ENCODE peak calls at places on chromosomes 4 and X, in five cellular contexts. D is WERI-Rb-1, S is HFF-Myc, M is pancreas, Y is bronchial epithelial cell. L is an unnamed sample.
A peak's percentile ranks its signal among the peaks of the same experiment; 100 is the strongest.

GRCh38 chr4:87073187-87073569 is 138.4 kb downstream of the AFF1 start:
- DNase-seq in M (no peak), Y (no peak), D (peak; percentile 29), S (no peak), L (no peak)

GRCh38 chrX:100447563-100448397 is 37.7 kb upstream of the PCDH19 start:
- DNase-seq in D (peak; percentile 39), Y (peak; percentile 10), S (no peak), M (peak; percentile 74), L (peak; percentile 59)

GRCh38 chrX:456925-457768 is 70.4 kb upstream of the PPP2R3B start:
- DNase-seq in D (no peak), M (no peak), Y (no peak), S (no peak), L (no peak)

GRCh38 chr4:18934197-18934596 is 912.6 kb upstream of the LCORL start:
- DNase-seq in S (no peak), D (peak; percentile 8), M (no peak), Y (peak; percentile 17), L (no peak)

GRCh38 chr4:147779449-147779848 is 47.6 kb downstream of the ARHGAP10 start:
- DNase-seq in M (no peak), D (no peak), Y (no peak), S (no peak), L (no peak)

GRCh38 chrX:14964500-14964899 is 91.3 kb downstream of the MOSPD2 start:
- DNase-seq in S (peak; percentile 17), D (no peak), Y (peak; percentile 8), M (no peak), L (no peak)

GRCh38 chrX:130829526-130830515 is 73.2 kb downstream of the ENOX2 start:
- DNase-seq in D (no peak), Y (peak; percentile 89), M (no peak), S (no peak), L (no peak)

GRCh38 chrX:102746134-102746584 is 25.6 kb downstream of the GPRASP3 start:
- DNase-seq in M (peak; percentile 78), Y (no peak), D (peak; percentile 34), S (no peak), L (no peak)

GRCh38 chr4:82780398-82781231 is 18.0 kb downstream of the SCD5 start:
- DNase-seq in S (no peak), Y (peak; percentile 15), D (no peak), M (peak; percentile 93), L (no peak)

GRCh38 chr4:168732714-168733113 is 235.9 kb downstream of the PALLD start:
- DNase-seq in S (no peak), M (no peak), Y (no peak), D (no peak), L (no peak)

GRCh38 chr4:31234494-31234893 is 514.3 kb downstream of the PCDH7 start:
- DNase-seq in Y (peak; percentile 73), S (no peak), D (peak; percentile 34), M (no peak), L (no peak)

GRCh38 chr4:139243448-139244365 is 36.3 kb downstream of the MGARP start:
- DNase-seq in D (no peak), M (no peak), Y (peak; percentile 100), S (peak; percentile 99), L (no peak)

GRCh38 chrX:43313035-43313434 is 343.1 kb upstream of the MAOA start:
- DNase-seq in D (no peak), S (no peak), Y (no peak), M (no peak), L (no peak)

GRCh38 chr4:37051111-37051510 is 193.4 kb upstream of the NWD2 start:
- DNase-seq in M (no peak), D (no peak), Y (no peak), S (no peak), L (no peak)

GRCh38 chrX:108299101-108299591 is 139.1 kb downstream of the COL4A6 start:
- DNase-seq in Y (peak; percentile 86), M (no peak), S (no peak), D (no peak), L (no peak)

GRCh38 chr4:111781611-111782010 is 363.6 kb upstream of the FAM241A start:
- DNase-seq in M (no peak), Y (peak; percentile 66), S (no peak), D (no peak), L (no peak)

GRCh38 chr4:146029939-146030710 is 91.5 kb upstream of the ZNF827 start:
- DNase-seq in D (no peak), Y (no peak), M (no peak), S (no peak), L (no peak)

GRCh38 chr4:177673980-177674504 is 231.8 kb upstream of the AGA start:
- DNase-seq in Y (no peak), M (no peak), S (no peak), D (no peak), L (no peak)

GRCh38 chr4:7217453-7218310 is 25.3 kb downstream of the SORCS2 start:
- DNase-seq in M (no peak), S (no peak), Y (no peak), D (no peak), L (no peak)

GRCh38 chrX:34119122-34119521 is 13.0 kb downstream of the FAM47A start:
- DNase-seq in S (no peak), Y (no peak), M (no peak), D (no peak), L (no peak)

GRCh38 chr4:174156239-174156826 is 127.1 kb downstream of the FBXO8 start:
- DNase-seq in S (peak; percentile 19), D (no peak), Y (peak; percentile 51), M (no peak), L (no peak)

GRCh38 chr4:81030061-81030616 is 369 bp upstream of the BMP3 start:
- DNase-seq in D (no peak), Y (no peak), S (no peak), M (no peak), L (no peak)

GRCh38 chr4:136395212-136395722 is 1137.0 kb downstream of the PCDH18 start:
- DNase-seq in Y (no peak), D (no peak), M (no peak), S (no peak), L (no peak)

GRCh38 chrX:154382483-154383069 is 3.5 kb downstream of the EMD start:
- DNase-seq in S (no peak), M (no peak), Y (no peak), D (no peak), L (no peak)

GRCh38 chrX:154381271-154381670 is 2.2 kb downstream of the EMD start:
- DNase-seq in M (no peak), S (no peak), D (no peak), Y (no peak), L (no peak)

GRCh38 chrX:154380787-154381186 is 1.7 kb downstream of the EMD start:
- DNase-seq in M (no peak), D (no peak), S (no peak), Y (no peak), L (no peak)

GRCh38 chrX:154383359-154384283 is 4.5 kb downstream of the EMD start:
- DNase-seq in S (no peak), D (no peak), M (no peak), Y (no peak), L (no peak)

DNA sequence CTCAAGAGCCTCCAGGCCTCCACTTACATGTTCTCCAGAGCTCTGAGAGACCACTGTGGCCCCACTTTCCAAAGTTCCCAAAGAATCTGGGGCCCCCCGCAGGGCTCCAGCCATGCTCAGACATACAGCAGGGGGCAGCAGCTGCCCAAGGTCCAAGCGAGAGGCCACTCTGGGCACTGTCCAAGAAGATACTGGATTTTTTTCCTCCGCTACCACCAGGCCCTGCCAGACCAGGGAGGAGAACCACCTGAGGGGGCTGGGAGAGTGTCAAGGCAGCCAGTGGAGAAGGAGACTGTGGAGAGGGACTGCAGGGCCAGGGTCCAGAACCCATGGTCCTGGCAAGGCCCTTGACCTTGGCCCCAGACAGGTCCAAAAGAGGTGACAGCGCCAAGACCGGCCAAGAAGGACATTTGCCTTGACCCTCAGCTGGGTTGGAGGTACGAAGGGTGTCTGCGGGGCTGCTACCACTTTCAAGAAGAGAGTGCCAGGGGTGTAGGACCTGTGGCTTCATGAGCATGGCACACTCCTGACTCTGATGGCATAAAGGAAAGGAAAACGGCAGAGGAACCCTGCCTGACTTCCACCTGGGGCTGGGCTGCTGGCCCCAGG is 5.3 kb downstream of the EMD start:
- DNase-seq in Y (no peak), M (no peak), D (peak; percentile 48), S (no peak), L (no peak)
- TF ChIP-seq CTCF in Y (peak; percentile 13), M (no peak), D (peak; percentile 50), S (no peak), L (peak; percentile 28)

GRCh38 chrX:32408389-32408788 is 803.0 kb downstream of the DMD start:
- DNase-seq in D (peak; percentile 27), M (no peak), Y (peak; percentile 0), S (no peak), L (no peak)
- TF ChIP-seq CTCF in D (peak; percentile 17), M (no peak), Y (no peak), S (no peak), L (peak; percentile 54)

DNA sequence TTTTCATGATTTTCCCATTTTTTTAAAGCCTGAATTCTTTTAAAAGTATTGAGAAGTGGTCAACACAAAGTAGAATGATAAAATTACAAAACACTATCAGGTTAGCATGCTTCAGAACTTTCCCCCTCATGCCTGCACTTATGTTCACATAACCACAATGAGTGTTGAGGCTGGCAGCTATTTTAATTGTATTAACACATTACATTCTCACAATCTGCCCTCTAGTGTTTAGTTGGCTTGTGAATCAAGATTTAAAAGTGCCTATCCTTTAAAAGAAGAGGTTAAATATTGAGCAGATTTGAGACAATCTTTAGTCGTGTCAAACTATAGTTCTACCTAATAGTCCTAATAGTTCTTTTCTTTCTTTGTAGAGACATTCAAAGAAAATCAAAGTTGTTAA is 93.6 kb upstream of the NAP1L5 start:
- DNase-seq in D (no peak), M (no peak), Y (peak; percentile 51), S (no peak), L (no peak)
- TF ChIP-seq CTCF in D (no peak), M (no peak), Y (peak; percentile 6), S (peak; percentile 10), L (no peak)

GRCh38 chr4:120841580-120841979 is 80.9 kb downstream of the PRDM5 start:
- DNase-seq in S (no peak), Y (no peak), M (no peak), D (no peak), L (no peak)

GRCh38 chr4:120844528-120844921 is 78.0 kb downstream of the PRDM5 start:
- DNase-seq in Y (no peak), S (no peak), M (no peak), D (no peak), L (no peak)

GRCh38 chr4:120842046-120842445 is 80.5 kb downstream of the PRDM5 start:
- DNase-seq in S (peak; percentile 45), D (no peak), M (no peak), Y (no peak), L (no peak)

GRCh38 chr4:120847019-120847582 is 75.4 kb downstream of the PRDM5 start:
- DNase-seq in D (no peak), Y (no peak), M (no peak), S (no peak), L (no peak)

DNA sequence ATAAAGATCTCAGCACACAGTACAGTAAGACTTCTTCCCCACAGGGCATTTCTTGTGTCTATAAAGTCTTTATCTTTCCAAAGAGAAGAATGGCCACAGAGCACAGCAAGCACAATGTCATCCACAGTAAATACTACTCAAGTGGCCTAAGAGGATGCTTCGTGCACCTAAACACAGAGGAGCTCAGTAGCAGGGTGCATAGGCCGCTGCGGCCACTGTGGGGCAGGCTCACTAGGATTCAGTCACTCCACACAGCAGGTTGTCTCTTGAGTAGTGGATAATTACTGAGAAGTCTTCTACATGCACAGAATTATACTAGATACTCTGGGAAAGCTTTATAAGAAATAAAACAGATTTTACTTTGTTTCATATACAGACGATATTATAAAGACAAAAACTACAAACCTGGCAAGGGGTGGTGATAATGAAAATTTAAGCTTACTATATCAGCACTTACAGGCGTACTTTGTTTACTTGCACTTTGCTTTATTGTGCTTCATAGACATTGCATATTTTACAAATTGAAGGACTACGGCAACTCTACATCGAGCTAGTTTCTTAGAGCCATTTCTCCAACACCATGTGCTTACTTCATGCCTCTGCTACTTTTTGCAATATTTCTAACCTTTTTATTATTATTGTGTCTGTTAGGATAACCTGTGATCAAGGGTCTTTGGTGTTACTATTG is 78.5 kb downstream of the PRDM5 start:
- DNase-seq in Y (no peak), M (no peak), D (peak; percentile 63), S (no peak), L (no peak)
- TF ChIP-seq CTCF in Y (no peak), M (no peak), D (peak; percentile 82), S (peak; percentile 48), L (peak; percentile 49)

L was measured in neural crest cell.